ENCODE peak calls at places on chromosomes 11 and 22, in four cellular contexts. I, P, W and V are unnamed samples.

GRCh38 chr11:133946541-133947297 is 10.0 kb downstream of the IGSF9B start:
- DNase-seq in I (no peak), P (no peak), W (no peak), V (no peak)

GRCh38 chr22:41966607-41967240 is 2.5 kb upstream of the SEPTIN3 start:
- DNase-seq in I (peak; percentile 80), P (no peak), W (peak; percentile 72), V (peak; percentile 87)

GRCh38 chr11:68313574-68314202 is 1.3 kb downstream of the LRP5 start:
- DNase-seq in I (no peak), P (no peak), W (peak; percentile 47), V (peak; percentile 32)

GRCh38 chr11:119728226-119728626 is 774 bp downstream of the NECTIN1 start:
- DNase-seq in I (no peak), P (no peak), W (peak; percentile 16), V (no peak)

GRCh38 chr11:83033367-83033766 is 38.3 kb downstream of the RAB30 start:
- DNase-seq in I (no peak), P (no peak), W (no peak), V (no peak)

GRCh38 chr11:15918674-15919073 is 437.7 kb downstream of the SOX6 start:
- DNase-seq in I (no peak), P (no peak), W (no peak), V (no peak)

GRCh38 chr11:36222755-36223635 is 66.2 kb downstream of the COMMD9 start:
- DNase-seq in I (no peak), P (no peak), W (no peak), V (no peak)

GRCh38 chr22:37904572-37905533 is 1.2 kb upstream of the MICALL1 start:
- DNase-seq in I (peak; percentile 57), P (peak; percentile 49), W (peak; percentile 31), V (peak; percentile 97)